ENCODE peak calls at places on chromosomes 13 and 19, in four cellular contexts. C is effector CD8-positive, alpha-beta T cell; I is HFFc6; P is substantia nigra. A is an unnamed sample.

GRCh38 chr13:80778302-80778701 is 437.4 kb upstream of the SPRY2 start:
- DNase-seq in C (no peak), I (no peak), P (no peak), A (no peak)

GRCh38 chr19:48745208-48745995 is 1.3 kb downstream of the IZUMO1 start:
- DNase-seq in C (peak), I (peak), P (no peak), A (peak)

GRCh38 chr13:53379485-53379884 is 350.9 kb downstream of the OLFM4 start:
- DNase-seq in C (no peak), I (no peak), P (no peak), A (no peak)

GRCh38 chr13:62125451-62125850 is 709.8 kb upstream of the PCDH20 start:
- DNase-seq in C (no peak), I (no peak), P (no peak), A (no peak)

GRCh38 chr13:20363604-20364003 is 131.5 kb upstream of the GJB6 start:
- DNase-seq in C (no peak), I (no peak), P (no peak), A (no peak)

GRCh38 chr19:28166025-28166424 is 1046.9 kb downstream of the UQCRFS1 start:
- DNase-seq in C (no peak), I (no peak), P (no peak), A (no peak)

GRCh38 chr13:95714142-95714832 is 37.3 kb downstream of the DNAJC3 start:
- DNase-seq in C (no peak), I (peak), P (no peak), A (peak)

GRCh38 chr13:102033316-102033715 is 368.5 kb downstream of the FGF14 start:
- DNase-seq in C (no peak), I (no peak), P (no peak), A (no peak)

GRCh38 chr13:74062933-74063332 is 71.3 kb downstream of the KLF12 start:
- DNase-seq in C (no peak), I (no peak), P (no peak), A (peak)

GRCh38 chr19:10817291-10818038 is 18.5 kb downstream of the TMED1 start:
- DNase-seq in C (no peak), I (peak), P (no peak), A (peak)

GRCh38 chr13:23513460-23513859 is 56.8 kb upstream of the TNFRSF19 start:
- DNase-seq in C (no peak), I (no peak), P (no peak), A (no peak)

GRCh38 chr19:13806728-13807127 is 11.5 kb downstream of the ZSWIM4 start:
- DNase-seq in C (no peak), I (no peak), P (no peak), A (no peak)

GRCh38 chr13:60226507-60226906 is 62.8 kb upstream of the DIAPH3 start:
- DNase-seq in C (no peak), I (peak), P (no peak), A (peak)

GRCh38 chr13:25046985-25047660 is 48.8 kb upstream of the PABPC3 start:
- DNase-seq in C (no peak), I (no peak), P (peak), A (no peak)

GRCh38 chr13:23321534-23322241 is 111.8 kb downstream of the SACS start:
- DNase-seq in C (no peak), I (peak), P (no peak), A (peak)

GRCh38 chr13:98303858-98304257 is 126.8 kb upstream of the RNF113B start:
- DNase-seq in C (no peak), I (no peak), P (no peak), A (no peak)

GRCh38 chr13:50419466-50419865 is 404.2 kb downstream of the KCNRG start:
- DNase-seq in C (no peak), I (no peak), P (no peak), A (no peak)

GRCh38 chr19:2767688-2768087 is 15.4 kb downstream of the SGTA start:
- DNase-seq in C (no peak), I (no peak), P (no peak), A (no peak)

GRCh38 chr19:48461651-48461981 is 6.2 kb downstream of the KCNJ14 start:
- DNase-seq in C (no peak), I (no peak), P (no peak), A (no peak)

GRCh38 chr19:35318679-35319448 is 10.1 kb upstream of the CD22 start:
- DNase-seq in C (no peak), I (peak), P (peak), A (peak)

GRCh38 chr19:46232938-46233621 is 3.5 kb downstream of the IGFL1 start:
- DNase-seq in C (no peak), I (no peak), P (no peak), A (no peak)

GRCh38 chr19:10998045-10998533 is 37.3 kb downstream of the SMARCA4 start:
- DNase-seq in C (no peak), I (no peak), P (no peak), A (no peak)

GRCh38 chr13:40261947-40262346 is 404.5 kb downstream of the FOXO1 start:
- DNase-seq in C (no peak), I (no peak), P (no peak), A (no peak)

GRCh38 chr13:42720116-42720857 is 61.1 kb upstream of the FAM216B start:
- DNase-seq in C (no peak), I (peak), P (no peak), A (peak)